ENCODE peak calls at places on chromosomes 6 and 20, in five cellular contexts. Y is OCI-LY7, I is neural progenitor cell, V is IMR-90, G is gastrocnemius medialis. Z is an unnamed sample. For H3K4me1, the result is how much of the 10 kb centered on the place peaks cover.

GRCh38 chr20:33444797-33445560 is 1.4 kb upstream of the SNTA1 start:
- DNase-seq in Y (peak), I (no peak), V (no peak), G (peak), Z (no peak)

GRCh38 chr20:31239139-31239538 is 18.3 kb upstream of the DEFB115 start:
- DNase-seq in Y (no peak), I (no peak), V (no peak), G (no peak), Z (no peak)

GRCh38 chr6:165920896-165921671 is 246.6 kb downstream of the TBXT start:
- DNase-seq in Y (no peak), I (no peak), V (peak), G (no peak), Z (no peak)

GRCh38 chr6:118864330-118865166 is 29.4 kb upstream of the ASF1A start:
- DNase-seq in Y (no peak), I (no peak), V (no peak), G (no peak), Z (no peak)

GRCh38 chr20:42179768-42180167 is 561.6 kb upstream of the CHD6 start:
- DNase-seq in Y (no peak), I (peak), V (no peak), G (no peak), Z (no peak)

GRCh38 chr20:673606-674005 is 2.0 kb downstream of the SCRT2 start:
- DNase-seq in Y (no peak), I (no peak), V (no peak), G (no peak), Z (no peak)

GRCh38 chr6:166570929-166571699 is 15.4 kb downstream of the RAMACL start:
- DNase-seq in Y (no peak), I (no peak), V (no peak), G (no peak), Z (no peak)

GRCh38 chr6:105474234-105474633 is 71.4 kb upstream of the PREP start:
- DNase-seq in Y (no peak), I (peak), V (no peak), G (no peak), Z (no peak)

GRCh38 chr6:56595490-56596122 is 47.1 kb downstream of the DST start:
- DNase-seq in Y (peak), I (peak), V (peak), G (no peak), Z (no peak)

GRCh38 chr20:26315054-26315453 is 618.4 kb upstream of the ZNF337 start:
- DNase-seq in Y (no peak), I (no peak), V (no peak), G (no peak), Z (no peak)

GRCh38 chr6:126267621-126268020 is 72.3 kb upstream of the CENPW start:
- DNase-seq in Y (no peak), I (no peak), V (no peak), G (no peak), Z (no peak)

GRCh38 chr20:17614176-17614811 is 44.4 kb downstream of the DSTN start:
- DNase-seq in Y (no peak), I (no peak), V (peak), G (peak), Z (peak)

GRCh38 chr6:3209114-3210023 is 18.1 kb downstream of the TUBB2B start:
- DNase-seq in Y (peak), I (peak), V (peak), G (peak), Z (peak)

GRCh38 chr20:17854307-17854903 is 114.2 kb downstream of the SNX5 start:
- DNase-seq in Y (peak), I (peak), V (peak), G (peak), Z (no peak)

GRCh38 chr6:4503700-4504099 is 272.5 kb upstream of the CDYL start:
- DNase-seq in Y (no peak), I (no peak), V (no peak), G (no peak), Z (no peak)

GRCh38 chr6:88135578-88136114 is 30.5 kb downstream of the CNR1 start:
- DNase-seq in Y (peak), I (no peak), V (no peak), G (no peak), Z (no peak)

GRCh38 chr6:6619415-6619814 is 30.9 kb downstream of the LY86 start:
- DNase-seq in Y (no peak), I (no peak), V (no peak), G (no peak), Z (no peak)

GRCh38 chr6:122730775-122731386 is 48.6 kb upstream of the FABP7 start:
- DNase-seq in Y (peak), I (peak), V (peak), G (no peak), Z (no peak)

GRCh38 chr20:821083-822065 is 12.1 kb upstream of the FAM110A start:
- DNase-seq in Y (no peak), I (no peak), V (no peak), G (no peak), Z (peak)

GRCh38 chr20:10433014-10433622 is 904 bp downstream of the MKKS start:
- DNase-seq in Y (no peak), I (peak), V (peak), G (no peak), Z (no peak)

GRCh38 chr6:76852776-76853175 is 610.5 kb downstream of the HTR1B start:
- DNase-seq in Y (no peak), I (no peak), V (peak), G (no peak), Z (no peak)

GRCh38 chr6:167576050-167576741 is 250.5 kb upstream of the AFDN start:
- DNase-seq in Y (no peak), I (no peak), V (no peak), G (no peak), Z (no peak)

GRCh38 chr6:30152019-30152673 is 8.9 kb downstream of the TRIM10 start:
- DNase-seq in Y (no peak), I (no peak), V (no peak), G (no peak), Z (no peak)

GRCh38 chr20:18588554-18589043 is 745 bp downstream of the DTD1 start:
- DNase-seq in Y (no peak), I (peak), V (no peak), G (no peak), Z (no peak)

GRCh38 chr6:142838821-142839685 is 105.9 kb downstream of the HIVEP2 start:
- DNase-seq in Y (no peak), I (no peak), V (peak), G (no peak), Z (no peak)

GRCh38 chr6:57173886-57174510 is 1.9 kb downstream of the BAG2 start:
- DNase-seq in Y (no peak), I (peak), V (peak), G (no peak), Z (no peak)

GRCh38 chr6:112141707-112142106 is 54.3 kb downstream of the FAM229B start:
- DNase-seq in Y (no peak), I (no peak), V (no peak), G (no peak), Z (no peak)

GRCh38 chr6:108068618-108069017 is 5.9 kb downstream of the OSTM1 start:
- DNase-seq in Y (no peak), I (no peak), V (no peak), G (no peak), Z (no peak)

GRCh38 chr20:51259455-51259854 is 236.5 kb upstream of the KCNG1 start:
- DNase-seq in Y (no peak), I (no peak), V (no peak), G (no peak), Z (no peak)

GRCh38 chr20:34083137-34083536 is 28.9 kb downstream of the EIF2S2 start:
- DNase-seq in Y (no peak), I (no peak), V (peak), G (peak), Z (peak)

GRCh38 chr6:11434565-11435326 is 102.8 kb upstream of the TMEM170B start:
- DNase-seq in Y (no peak), I (no peak), V (peak), G (peak), Z (peak)

GRCh38 chr6:45350186-45350585 is 22.1 kb downstream of the RUNX2 start:
- DNase-seq in Y (no peak), I (no peak), V (peak), G (no peak), Z (no peak)

GRCh38 chr20:52419205-52419604 is 227.6 kb upstream of the ZFP64 start:
- DNase-seq in Y (no peak), I (no peak), V (no peak), G (no peak), Z (no peak)

GRCh38 chr6:7295916-7296315 is 17.1 kb downstream of the SSR1 start:
- DNase-seq in Y (no peak), I (no peak), V (no peak), G (no peak), Z (no peak)

GRCh38 chr6:835476-836160 is 142.7 kb upstream of the EXOC2 start:
- DNase-seq in Y (no peak), I (no peak), V (no peak), G (no peak), Z (no peak)

DNA sequence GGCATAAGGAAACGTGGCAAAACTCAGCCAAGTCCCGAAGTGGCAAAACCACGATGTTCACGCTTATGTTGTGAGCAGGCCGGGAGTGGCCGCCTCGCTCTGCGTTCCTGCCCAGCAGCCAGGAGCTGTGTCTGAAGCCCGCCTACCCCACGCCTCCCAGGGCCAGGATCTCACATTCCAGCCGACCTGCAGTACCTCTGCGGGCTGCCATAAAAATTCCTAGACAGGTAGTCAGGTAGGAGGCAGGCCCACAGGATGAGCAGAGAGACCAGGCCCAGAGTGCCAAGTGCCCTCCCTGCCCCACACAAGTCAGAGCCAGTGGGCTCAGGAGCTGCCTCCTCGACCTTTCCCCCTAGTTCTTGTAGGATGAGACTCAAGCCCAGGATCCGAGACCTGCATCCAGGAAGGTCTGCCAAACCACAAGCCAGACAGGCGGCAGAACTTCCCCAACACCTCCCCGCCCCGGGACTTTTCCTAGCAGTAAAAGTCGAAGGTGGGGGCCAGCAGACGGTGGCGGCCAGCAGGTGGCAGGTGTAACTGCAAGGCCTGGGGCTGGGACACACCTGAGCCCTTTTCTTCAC is 16.7 kb downstream of the PMEPA1 start:
- DNase-seq in Y (peak), I (no peak), V (no peak), G (no peak), Z (no peak)
- TF ChIP-seq CTCF in Y (peak), I (peak), V (no peak), G (no peak), Z (no peak)

GRCh38 chr6:137870744-137871247 is 3.7 kb downstream of the TNFAIP3 start:
- DNase-seq in Y (peak), I (peak), V (peak), G (no peak), Z (no peak)

GRCh38 chr6:137868721-137869631 is 1.9 kb downstream of the TNFAIP3 start:
- DNase-seq in Y (peak), I (no peak), V (no peak), G (no peak), Z (no peak)

GRCh38 chr6:137871299-137871698 is 4.2 kb downstream of the TNFAIP3 start:
- DNase-seq in Y (no peak), I (no peak), V (no peak), G (no peak), Z (no peak)

GRCh38 chr6:137869781-137870180 is 2.7 kb downstream of the TNFAIP3 start:
- DNase-seq in Y (no peak), I (no peak), V (no peak), G (no peak), Z (no peak)

DNA sequence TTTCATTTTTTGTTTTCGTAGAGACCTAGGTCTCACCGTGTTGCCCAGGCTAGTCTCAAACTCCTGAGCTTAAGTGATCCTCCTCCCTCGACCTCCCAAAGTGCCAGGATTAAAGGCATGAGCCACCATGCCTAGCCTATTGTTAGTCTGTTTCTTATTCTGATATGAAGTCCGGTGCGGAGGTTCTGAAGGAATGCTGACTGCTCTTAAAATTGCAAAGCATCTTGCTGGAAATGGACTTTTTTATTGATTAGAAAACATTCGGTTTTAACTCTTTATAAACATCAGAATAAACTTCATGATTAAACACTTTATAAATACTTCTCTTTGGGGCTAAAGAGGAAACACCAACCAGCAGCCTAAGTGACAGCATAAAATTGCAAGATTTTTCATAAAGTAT is 3.2 kb downstream of the TNFAIP3 start:
- DNase-seq in Y (no peak), I (no peak), V (no peak), G (no peak), Z (no peak)
- H3K4me3 ChIP-seq in Y (peak), I (peak), V (peak), G (no peak), Z (peak)

GRCh38 chr6:35036828-35037095 is 104.4 kb downstream of the TCP11 start:
- DNase-seq in Y (no peak), I (no peak), V (no peak), G (no peak), Z (no peak)
- H3K4me1 ChIP-seq in Y (under half), I (under half), V (under half), G (under half), Z (half or more)

DNA sequence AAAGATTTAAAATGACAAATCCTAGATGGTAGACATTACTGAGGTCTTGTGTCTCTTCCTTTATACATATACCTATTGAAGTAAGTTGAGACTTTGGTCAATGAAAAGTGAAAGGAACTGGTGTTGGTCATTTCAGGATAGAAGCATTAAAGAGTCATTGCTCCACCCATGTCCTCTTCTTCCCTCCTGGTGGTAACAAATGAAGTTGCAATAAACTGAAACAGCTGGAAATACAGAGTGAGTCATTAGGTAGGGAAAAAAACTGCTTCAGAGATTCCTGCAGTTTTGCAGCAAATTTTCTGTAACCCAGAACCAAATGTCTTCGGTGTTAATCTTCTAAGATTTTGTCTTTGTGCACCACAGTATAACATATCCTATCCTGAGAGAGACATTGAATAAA is 447.9 kb downstream of the EYS start:
- DNase-seq in Y (no peak), I (no peak), V (peak), G (no peak), Z (no peak)
- TF ChIP-seq CTCF in Y (no peak), I (peak), V (peak), G (no peak), Z (no peak)

DNA sequence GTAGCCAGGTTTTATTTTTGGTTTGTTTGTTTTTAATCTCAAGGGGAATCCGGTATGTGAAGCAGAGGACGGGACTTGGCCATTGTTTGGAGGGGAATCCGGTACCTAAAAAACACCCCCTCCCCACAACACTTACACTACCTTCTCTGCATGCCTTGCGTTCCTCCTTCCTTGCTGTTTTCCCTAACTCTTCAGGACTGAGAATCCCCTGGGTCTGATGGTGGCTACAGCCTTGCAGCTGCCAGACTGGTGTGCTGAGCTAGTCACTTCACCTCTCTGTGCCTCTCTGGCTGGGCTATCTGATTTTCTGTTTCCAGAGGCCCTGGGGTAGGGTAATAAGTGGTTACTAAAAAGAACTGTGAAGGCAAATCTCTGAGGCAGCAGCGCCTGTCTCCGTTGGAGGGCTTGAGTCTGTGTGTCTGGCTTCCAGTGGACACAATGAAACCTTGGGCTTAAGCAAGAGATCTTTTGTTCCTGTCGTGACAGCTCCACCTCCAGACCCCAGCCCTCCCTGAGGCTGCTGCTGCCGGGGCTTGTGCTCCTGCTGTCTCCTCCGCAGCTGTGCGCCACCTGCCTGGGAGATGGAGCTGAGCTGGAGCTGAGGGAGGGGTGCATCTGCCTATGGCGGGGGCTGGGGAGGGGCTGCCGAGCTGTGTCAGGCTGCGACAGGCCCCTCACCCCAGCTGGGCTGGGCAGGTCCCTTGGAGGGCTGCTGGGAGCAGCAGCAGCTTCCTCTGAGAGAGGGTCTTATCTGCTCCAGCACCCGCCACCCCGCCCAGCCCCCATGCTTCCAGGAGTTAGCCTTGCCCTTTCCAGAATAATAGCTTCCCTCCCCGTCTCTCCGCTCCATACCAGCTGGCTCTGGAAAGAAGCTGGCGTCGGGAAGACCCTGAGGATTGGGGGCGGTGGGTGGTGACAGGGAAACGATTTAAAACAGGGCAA is 65.8 kb upstream of the CCDC167 start:
- DNase-seq in Y (no peak), I (peak), V (no peak), G (no peak), Z (no peak)
- H3K4me3 ChIP-seq in Y (no peak), I (peak), V (peak), G (peak), Z (peak)

Z was measured in tibial artery.